ENCODE peak calls at places on chromosomes 1 and 21, in six cellular contexts. One of them, this sample, is unnamed.

GRCh38 chr21:45320261-45320990 is 32.7 kb upstream of the POFUT2 start:
- DNase-seq in tibial artery: no peak
- DNase-seq in stomach: no peak
- DNase-seq in colonic mucosa: no peak
- DNase-seq in brain microvascular endothelial cell: no peak
- DNase-seq in CD4-positive, alpha-beta memory T cell: no peak
- DNase-seq in this sample: no peak

GRCh38 chr1:236612349-236612748 is 8.0 kb upstream of the HEATR1 start:
- DNase-seq in tibial artery: no peak
- DNase-seq in colonic mucosa: no peak
- DNase-seq in stomach: no peak
- DNase-seq in brain microvascular endothelial cell: no peak
- DNase-seq in CD4-positive, alpha-beta memory T cell: no peak
- DNase-seq in this sample: no peak

GRCh38 chr21:35351434-35351833 is 302.3 kb upstream of the RUNX1 start:
- DNase-seq in brain microvascular endothelial cell: no peak
- DNase-seq in stomach: no peak
- DNase-seq in colonic mucosa: no peak
- DNase-seq in tibial artery: no peak
- DNase-seq in CD4-positive, alpha-beta memory T cell: no peak
- DNase-seq in this sample: no peak

GRCh38 chr1:67939942-67940341 is 106.7 kb upstream of the GNG12 start:
- DNase-seq in colonic mucosa: no peak
- DNase-seq in brain microvascular endothelial cell: no peak
- DNase-seq in CD4-positive, alpha-beta memory T cell: no peak
- DNase-seq in tibial artery: no peak
- DNase-seq in stomach: no peak
- DNase-seq in this sample: no peak

GRCh38 chr21:40118527-40118926 is 251.3 kb downstream of the PCP4 start:
- DNase-seq in stomach: no peak
- DNase-seq in tibial artery: no peak
- DNase-seq in CD4-positive, alpha-beta memory T cell: no peak
- DNase-seq in colonic mucosa: no peak
- DNase-seq in brain microvascular endothelial cell: no peak
- DNase-seq in this sample: no peak

GRCh38 chr1:56330400-56331026 is 248.8 kb downstream of the PLPP3 start:
- DNase-seq in tibial artery: no peak
- DNase-seq in CD4-positive, alpha-beta memory T cell: no peak
- DNase-seq in stomach: no peak
- DNase-seq in colonic mucosa: no peak
- DNase-seq in brain microvascular endothelial cell: peak
- DNase-seq in this sample: no peak

GRCh38 chr21:43320526-43320925 is 106.4 kb downstream of the SIK1 start:
- DNase-seq in brain microvascular endothelial cell: no peak
- DNase-seq in colonic mucosa: no peak
- DNase-seq in stomach: no peak
- DNase-seq in CD4-positive, alpha-beta memory T cell: no peak
- DNase-seq in tibial artery: no peak
- DNase-seq in this sample: no peak

GRCh38 chr1:54407957-54408700 is 1.9 kb upstream of the SSBP3 start:
- DNase-seq in colonic mucosa: no peak
- DNase-seq in CD4-positive, alpha-beta memory T cell: no peak
- DNase-seq in stomach: no peak
- DNase-seq in brain microvascular endothelial cell: peak
- DNase-seq in tibial artery: peak
- DNase-seq in this sample: no peak

GRCh38 chr1:111602974-111603373 is 16.6 kb upstream of the RAP1A start:
- DNase-seq in colonic mucosa: no peak
- DNase-seq in tibial artery: no peak
- DNase-seq in brain microvascular endothelial cell: no peak
- DNase-seq in stomach: no peak
- DNase-seq in CD4-positive, alpha-beta memory T cell: no peak
- DNase-seq in this sample: no peak

GRCh38 chr1:52967666-52968065 is 40.6 kb downstream of the SCP2 start:
- DNase-seq in colonic mucosa: no peak
- DNase-seq in tibial artery: no peak
- DNase-seq in brain microvascular endothelial cell: no peak
- DNase-seq in stomach: no peak
- DNase-seq in CD4-positive, alpha-beta memory T cell: no peak
- DNase-seq in this sample: no peak

GRCh38 chr1:245702346-245702745 is 547.6 kb downstream of the KIF26B start:
- DNase-seq in CD4-positive, alpha-beta memory T cell: no peak
- DNase-seq in stomach: no peak
- DNase-seq in brain microvascular endothelial cell: no peak
- DNase-seq in colonic mucosa: no peak
- DNase-seq in tibial artery: no peak
- DNase-seq in this sample: no peak

GRCh38 chr1:41835488-41835887 is 83.2 kb downstream of the HIVEP3 start:
- DNase-seq in CD4-positive, alpha-beta memory T cell: no peak
- DNase-seq in stomach: no peak
- DNase-seq in brain microvascular endothelial cell: no peak
- DNase-seq in colonic mucosa: no peak
- DNase-seq in tibial artery: no peak
- DNase-seq in this sample: no peak

GRCh38 chr1:241706967-241707366 is 54.9 kb downstream of the WDR64 start:
- DNase-seq in stomach: no peak
- DNase-seq in colonic mucosa: no peak
- DNase-seq in CD4-positive, alpha-beta memory T cell: peak
- DNase-seq in tibial artery: no peak
- DNase-seq in brain microvascular endothelial cell: no peak
- DNase-seq in this sample: no peak

DNA sequence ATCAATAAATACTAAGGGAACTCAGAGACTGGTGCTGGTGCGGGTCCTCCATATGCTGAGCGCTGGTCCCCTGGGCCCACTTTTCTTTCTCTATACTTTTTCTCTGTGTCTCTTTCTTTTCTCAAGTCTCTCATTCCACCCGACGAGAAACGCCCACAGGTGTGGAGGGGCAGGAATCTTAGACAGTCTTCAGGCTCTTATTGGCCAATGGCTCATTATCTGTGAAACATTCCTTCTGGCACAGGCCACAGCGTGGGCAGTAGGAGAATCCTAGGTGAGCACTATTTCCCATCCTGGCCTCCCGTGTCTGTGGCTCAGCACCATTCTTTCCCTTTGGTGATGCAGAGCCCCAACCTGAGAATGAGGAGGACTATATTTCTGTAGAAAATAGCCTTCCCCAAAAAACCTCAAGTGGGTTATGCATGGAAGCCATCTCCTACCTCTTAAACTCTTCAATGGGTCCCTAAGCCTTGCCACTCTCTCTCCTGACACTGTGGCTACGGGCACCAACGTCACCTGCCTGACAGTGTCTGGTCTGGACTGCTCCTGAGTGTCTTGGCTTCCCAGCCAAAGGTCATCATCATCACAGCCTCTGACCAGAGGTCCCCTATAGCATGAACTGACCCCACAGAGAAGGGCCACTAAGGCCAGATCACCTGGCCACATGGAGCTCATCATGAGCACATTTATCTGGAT is 6.2 kb upstream of the SLAMF1 start:
- DNase-seq in tibial artery: no peak
- DNase-seq in stomach: no peak
- DNase-seq in colonic mucosa: no peak
- DNase-seq in CD4-positive, alpha-beta memory T cell: no peak
- DNase-seq in brain microvascular endothelial cell: no peak
- DNase-seq in this sample: no peak
- H3K27ac ChIP-seq in tibial artery: no peak
- H3K27ac ChIP-seq in stomach: no peak
- H3K27ac ChIP-seq in colonic mucosa: no peak
- H3K27ac ChIP-seq in CD4-positive, alpha-beta memory T cell: no peak
- H3K27ac ChIP-seq in brain microvascular endothelial cell: no peak
- H3K27ac ChIP-seq in this sample: no peak

GRCh38 chr1:20108724-20109123 is 10.6 kb downstream of the PLA2G2D start:
- DNase-seq in stomach: no peak
- DNase-seq in CD4-positive, alpha-beta memory T cell: no peak
- DNase-seq in colonic mucosa: no peak
- DNase-seq in brain microvascular endothelial cell: no peak
- DNase-seq in tibial artery: no peak
- DNase-seq in this sample: no peak
- H3K27ac ChIP-seq in stomach: no peak
- H3K27ac ChIP-seq in CD4-positive, alpha-beta memory T cell: no peak
- H3K27ac ChIP-seq in colonic mucosa: no peak
- H3K27ac ChIP-seq in brain microvascular endothelial cell: no peak
- H3K27ac ChIP-seq in tibial artery: no peak
- H3K27ac ChIP-seq in this sample: no peak

DNA sequence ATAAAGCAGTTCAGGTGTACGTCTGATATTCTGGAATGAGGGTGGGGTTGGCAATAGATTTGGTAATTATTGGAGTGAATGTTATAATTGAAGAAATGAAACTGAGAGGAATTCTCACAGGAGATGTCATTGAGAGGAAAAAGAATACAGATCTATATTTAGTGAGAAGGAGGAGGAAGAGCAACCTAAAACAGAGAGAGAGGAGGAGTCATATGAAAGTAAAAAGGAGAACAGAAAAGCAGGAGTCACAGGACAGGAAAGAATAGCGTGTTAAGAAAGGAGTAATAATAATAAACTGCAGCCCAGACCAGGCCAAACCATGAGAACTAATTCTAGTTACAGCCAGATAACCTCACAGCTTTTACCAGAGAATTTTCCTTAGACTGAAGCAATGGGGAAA is 62.7 kb upstream of the MROH9 start:
- DNase-seq in tibial artery: no peak
- DNase-seq in brain microvascular endothelial cell: no peak
- DNase-seq in colonic mucosa: no peak
- DNase-seq in CD4-positive, alpha-beta memory T cell: no peak
- DNase-seq in stomach: no peak
- DNase-seq in this sample: no peak
- H3K27ac ChIP-seq in tibial artery: peak
- H3K27ac ChIP-seq in brain microvascular endothelial cell: no peak
- H3K27ac ChIP-seq in colonic mucosa: no peak
- H3K27ac ChIP-seq in CD4-positive, alpha-beta memory T cell: no peak
- H3K27ac ChIP-seq in stomach: no peak
- H3K27ac ChIP-seq in this sample: no peak

DNA sequence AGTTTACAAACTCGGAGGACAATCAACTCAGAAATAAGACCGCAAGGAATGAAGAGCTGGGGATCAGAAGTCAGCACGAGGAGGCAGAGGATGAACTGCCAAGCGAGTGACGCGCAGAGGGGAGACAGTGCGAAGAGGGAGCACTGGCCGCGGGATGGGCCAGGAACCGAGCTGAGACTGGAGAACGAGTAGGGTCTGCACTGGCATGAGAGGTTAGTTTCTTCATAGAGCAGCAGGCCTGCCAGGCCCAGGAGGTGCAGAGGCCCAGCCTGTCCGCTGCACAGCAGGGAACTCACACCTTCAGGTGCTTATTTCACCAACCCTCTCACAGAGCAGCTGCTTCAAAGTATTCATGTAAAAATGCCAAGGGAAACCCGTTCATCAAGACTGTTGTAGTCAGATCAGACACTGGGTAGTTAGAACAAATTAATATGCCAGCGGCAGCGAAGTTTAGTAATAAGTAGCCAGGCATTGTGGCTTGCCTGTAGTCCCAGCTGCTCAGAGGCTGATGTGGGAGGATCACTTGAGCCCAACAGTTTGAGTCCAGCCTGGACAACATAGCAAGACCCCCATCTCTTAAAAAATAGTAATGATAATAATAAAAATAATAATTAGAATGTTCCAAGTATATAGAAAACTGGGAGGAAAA is 144.5 kb downstream of the SLC45A1 start:
- DNase-seq in CD4-positive, alpha-beta memory T cell: no peak
- DNase-seq in stomach: no peak
- DNase-seq in brain microvascular endothelial cell: no peak
- DNase-seq in colonic mucosa: no peak
- DNase-seq in tibial artery: no peak
- DNase-seq in this sample: no peak
- H3K27ac ChIP-seq in CD4-positive, alpha-beta memory T cell: no peak
- H3K27ac ChIP-seq in stomach: peak
- H3K27ac ChIP-seq in brain microvascular endothelial cell: no peak
- H3K27ac ChIP-seq in colonic mucosa: peak
- H3K27ac ChIP-seq in tibial artery: peak
- H3K27ac ChIP-seq in this sample: peak

GRCh38 chr1:25458550-25459298 is 28.0 kb downstream of the MACO1 start:
- DNase-seq in brain microvascular endothelial cell: peak
- DNase-seq in stomach: no peak
- DNase-seq in tibial artery: no peak
- DNase-seq in colonic mucosa: no peak
- DNase-seq in CD4-positive, alpha-beta memory T cell: no peak
- DNase-seq in this sample: no peak

GRCh38 chr1:25460020-25460419 is 29.3 kb downstream of the MACO1 start:
- DNase-seq in brain microvascular endothelial cell: no peak
- DNase-seq in stomach: no peak
- DNase-seq in colonic mucosa: no peak
- DNase-seq in tibial artery: no peak
- DNase-seq in CD4-positive, alpha-beta memory T cell: no peak
- DNase-seq in this sample: no peak

GRCh38 chr1:25451903-25452302 is 21.2 kb downstream of the MACO1 start:
- DNase-seq in stomach: no peak
- DNase-seq in brain microvascular endothelial cell: no peak
- DNase-seq in tibial artery: no peak
- DNase-seq in CD4-positive, alpha-beta memory T cell: no peak
- DNase-seq in colonic mucosa: no peak
- DNase-seq in this sample: no peak

GRCh38 chr1:25461783-25462182 is 31.1 kb downstream of the MACO1 start:
- DNase-seq in stomach: no peak
- DNase-seq in colonic mucosa: no peak
- DNase-seq in CD4-positive, alpha-beta memory T cell: no peak
- DNase-seq in tibial artery: no peak
- DNase-seq in brain microvascular endothelial cell: no peak
- DNase-seq in this sample: no peak

DNA sequence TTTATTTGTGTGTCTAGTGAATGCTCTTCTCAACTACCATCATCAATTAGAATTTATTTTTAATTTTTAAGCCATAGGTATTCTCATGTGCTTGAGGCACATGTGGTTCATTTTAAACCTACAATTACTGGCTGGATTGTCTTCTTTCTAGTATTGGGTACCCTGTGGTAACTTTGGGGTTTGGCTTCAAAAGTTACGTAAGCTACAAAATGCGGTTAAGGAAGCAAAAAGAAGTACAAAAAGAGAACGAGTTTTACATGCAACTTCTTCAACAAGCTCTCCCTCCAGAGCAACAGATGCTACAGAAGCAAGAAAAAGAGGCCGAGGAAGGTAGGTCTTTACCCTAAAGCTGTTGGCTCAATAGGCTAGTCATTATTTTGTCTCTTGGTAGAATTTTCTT is 25.8 kb downstream of the MACO1 start:
- DNase-seq in CD4-positive, alpha-beta memory T cell: no peak
- DNase-seq in brain microvascular endothelial cell: no peak
- DNase-seq in stomach: no peak
- DNase-seq in colonic mucosa: no peak
- DNase-seq in tibial artery: no peak
- DNase-seq in this sample: no peak
- H3K27ac ChIP-seq in CD4-positive, alpha-beta memory T cell: no peak
- H3K27ac ChIP-seq in brain microvascular endothelial cell: no peak
- H3K27ac ChIP-seq in stomach: no peak
- H3K27ac ChIP-seq in colonic mucosa: no peak
- H3K27ac ChIP-seq in tibial artery: no peak
- H3K27ac ChIP-seq in this sample: no peak